ENCODE peak calls at places on chromosomes 16 and 17, in four cellular contexts. K is A549, W is NB4, P is suprapubic skin. C is an unnamed sample.

GRCh38 chr17:50355701-50356341 is 9.9 kb downstream of the XYLT2 start:
- DNase-seq in K (no peak), W (no peak), P (peak), C (no peak)

GRCh38 chr16:81810894-81811538 is 31.9 kb downstream of the PLCG2 start:
- DNase-seq in K (no peak), W (no peak), P (no peak), C (no peak)

GRCh38 chr17:8552582-8553320 is 77.8 kb downstream of the MYH10 start:
- DNase-seq in K (no peak), W (no peak), P (no peak), C (no peak)

GRCh38 chr17:64042700-64043485 is 22.5 kb upstream of the ICAM2 start:
- DNase-seq in K (no peak), W (no peak), P (no peak), C (no peak)

GRCh38 chr16:56547120-56547948 is 17.5 kb upstream of the MT4 start:
- DNase-seq in K (no peak), W (peak), P (no peak), C (no peak)

GRCh38 chr16:1497014-1497598 is 3.9 kb downstream of the TELO2 start:
- DNase-seq in K (no peak), W (no peak), P (no peak), C (no peak)

GRCh38 chr17:75317671-75318070 is 28.4 kb upstream of the SLC25A19 start:
- DNase-seq in K (no peak), W (peak), P (no peak), C (no peak)

GRCh38 chr17:66873962-66874361 is 39.0 kb downstream of the CACNG5 start:
- DNase-seq in K (no peak), W (no peak), P (peak), C (no peak)

GRCh38 chr17:57142925-57143324 is 57.9 kb downstream of the AKAP1 start:
- DNase-seq in K (peak), W (no peak), P (no peak), C (no peak)

GRCh38 chr17:21359483-21359840 is 16.7 kb upstream of the KCNJ12 start:
- DNase-seq in K (no peak), W (no peak), P (no peak), C (no peak)

GRCh38 chr17:69325518-69326301 is 1.2 kb downstream of the ABCA5 start:
- DNase-seq in K (no peak), W (no peak), P (no peak), C (no peak)

GRCh38 chr17:32693135-32693897 is 183.6 kb downstream of the MYO1D start:
- DNase-seq in K (no peak), W (no peak), P (no peak), C (no peak)

GRCh38 chr17:41654908-41655607 is 30.7 kb upstream of the KRT17 start:
- DNase-seq in K (no peak), W (no peak), P (no peak), C (no peak)

GRCh38 chr17:58586009-58586408 is 71.6 kb upstream of the MTMR4 start:
- DNase-seq in K (no peak), W (no peak), P (no peak), C (no peak)

DNA sequence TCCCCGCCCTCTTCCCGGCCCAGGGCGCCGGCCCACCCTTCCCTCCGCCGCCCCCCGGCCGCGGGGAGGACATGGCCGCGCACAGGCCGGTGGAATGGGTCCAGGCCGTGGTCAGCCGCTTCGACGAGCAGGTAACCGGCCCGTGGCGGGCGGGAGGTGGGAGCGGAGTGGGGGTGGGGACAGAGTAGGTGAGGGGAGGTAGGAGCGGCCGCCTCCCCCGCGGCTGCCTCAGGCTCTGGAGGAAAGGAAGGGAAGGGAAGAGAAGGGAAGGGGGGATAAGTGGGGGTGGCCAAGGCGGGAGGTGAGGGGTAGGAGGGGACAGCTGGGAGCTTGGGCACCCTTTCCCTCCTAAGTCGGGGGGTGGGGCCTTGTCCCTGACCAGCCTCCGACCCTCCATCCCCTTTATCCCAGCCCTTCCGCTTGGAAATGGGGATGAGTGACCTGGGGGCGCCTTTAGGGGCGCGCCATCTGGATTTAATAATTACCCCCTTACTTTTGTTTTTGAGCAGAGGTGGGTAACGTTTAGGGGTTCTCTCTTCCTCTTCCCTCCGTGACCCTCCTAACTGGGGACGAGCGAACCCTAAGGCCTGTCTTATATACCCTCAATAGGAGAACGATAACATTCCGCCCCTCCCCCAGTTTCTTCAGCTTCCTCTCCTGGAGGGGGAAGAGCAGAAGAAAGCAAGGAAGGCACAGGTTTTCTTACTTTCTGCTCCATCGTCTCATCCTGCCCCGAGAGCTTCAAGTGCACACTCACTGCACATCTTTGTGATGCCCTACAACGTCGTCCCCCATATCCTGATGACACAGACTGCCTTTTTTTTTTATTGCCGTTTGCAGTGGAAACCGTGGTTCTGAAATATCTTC is 695 bp downstream of the NF1 start:
- DNase-seq in K (peak), W (peak), P (peak), C (no peak)
- TF ChIP-seq POLR2A in K (peak), W (no peak), P (no peak), C (peak)

DNA sequence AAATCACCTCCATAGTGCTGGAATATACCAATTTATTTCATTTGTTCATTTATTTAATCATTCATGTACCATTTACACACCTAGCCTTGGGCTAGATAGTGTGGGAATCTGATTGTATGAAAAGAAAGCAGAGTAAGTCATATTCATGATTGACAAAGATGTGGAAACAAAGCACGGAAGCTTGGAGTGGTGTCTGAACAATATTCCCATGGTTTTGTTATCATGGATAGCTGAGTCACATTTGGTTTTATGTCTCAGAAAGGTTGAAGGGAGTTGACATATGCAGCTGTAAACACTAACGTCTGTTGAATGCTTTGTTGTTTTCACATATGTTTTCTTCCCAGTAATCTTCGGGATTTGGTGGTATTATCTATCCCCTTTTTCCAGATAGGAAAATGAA is 76.6 kb downstream of the MAP2K4 start:
- DNase-seq in K (no peak), W (no peak), P (no peak), C (no peak)
- TF ChIP-seq POLR2A in K (no peak), W (no peak), P (no peak), C (no peak)

DNA sequence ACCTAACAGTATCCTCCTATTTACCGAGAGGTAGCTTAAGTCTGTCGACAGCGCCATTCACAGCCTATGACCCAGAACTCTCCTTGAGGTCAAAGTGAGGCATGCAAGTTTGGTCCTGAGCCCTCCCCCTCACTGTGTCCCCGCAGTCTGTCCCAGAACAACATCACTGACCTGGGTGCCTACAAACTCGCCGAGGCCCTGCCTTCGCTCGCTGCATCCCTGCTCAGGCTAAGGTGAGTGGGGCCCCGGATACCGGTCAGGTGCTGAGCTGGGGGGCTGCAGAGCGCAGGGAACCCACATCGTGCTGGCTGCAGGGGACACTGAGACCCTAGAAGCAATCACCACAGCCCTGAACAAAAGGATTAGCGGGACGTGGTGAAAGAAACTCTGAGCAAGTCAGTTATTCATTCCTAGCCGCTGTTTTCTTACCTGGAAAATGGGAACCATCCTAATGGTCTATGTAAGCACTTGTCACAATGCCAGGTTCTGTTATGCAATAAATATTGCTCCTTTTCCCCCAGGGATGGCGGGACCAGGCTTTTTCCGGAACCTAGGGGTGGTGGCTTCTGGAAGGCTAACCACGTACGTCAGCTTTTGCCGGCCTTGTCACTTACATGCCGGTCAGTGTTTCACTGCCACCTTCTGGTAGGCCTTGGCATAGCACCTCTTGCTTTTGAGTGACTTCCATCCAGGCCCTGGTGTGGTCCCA is 23.8 kb downstream of the DEXI start:
- DNase-seq in K (peak), W (peak), P (peak), C (peak)
- TF ChIP-seq POLR2A in K (no peak), W (no peak), P (no peak), C (no peak)

GRCh38 chr17:4902540-4902939 is 358 bp downstream of the CHRNE start:
- DNase-seq in K (no peak), W (no peak), P (no peak), C (no peak)

GRCh38 chr17:4900231-4901107 is 1.1 kb downstream of the C17orf107 start:
- DNase-seq in K (no peak), W (no peak), P (no peak), C (no peak)

GRCh38 chr17:4899341-4900230 is at the start of gene C17orf107:
- DNase-seq in K (no peak), W (peak), P (peak), C (no peak)

GRCh38 chr17:4901648-4902344 is 1.1 kb downstream of the CHRNE start:
- DNase-seq in K (no peak), W (no peak), P (no peak), C (no peak)

GRCh38 chr17:4901108-4901647 is 1.7 kb downstream of the CHRNE start:
- DNase-seq in K (no peak), W (no peak), P (no peak), C (no peak)
- TF ChIP-seq POLR2A in K (no peak), W (no peak), P (no peak), C (no peak)

GRCh38 chr17:30380106-30380420 is 1.3 kb downstream of the CPD start:
- DNase-seq in K (no peak), W (peak), P (no peak), C (no peak)
- TF ChIP-seq POLR2A in K (no peak), W (no peak), P (no peak), C (no peak)

GRCh38 chr17:83200231-83200699 is 120.9 kb downstream of the METRNL start:
- DNase-seq in K (no peak), W (peak), P (peak), C (no peak)

GRCh38 chr17:83199500-83200201 is 120.2 kb downstream of the METRNL start:
- DNase-seq in K (no peak), W (peak), P (peak), C (no peak)

GRCh38 chr17:83201206-83202001 is 122.0 kb downstream of the METRNL start:
- DNase-seq in K (no peak), W (peak), P (peak), C (no peak)

GRCh38 chr17:83202002-83203000 is 122.9 kb downstream of the METRNL start:
- DNase-seq in K (no peak), W (no peak), P (peak), C (no peak)

DNA sequence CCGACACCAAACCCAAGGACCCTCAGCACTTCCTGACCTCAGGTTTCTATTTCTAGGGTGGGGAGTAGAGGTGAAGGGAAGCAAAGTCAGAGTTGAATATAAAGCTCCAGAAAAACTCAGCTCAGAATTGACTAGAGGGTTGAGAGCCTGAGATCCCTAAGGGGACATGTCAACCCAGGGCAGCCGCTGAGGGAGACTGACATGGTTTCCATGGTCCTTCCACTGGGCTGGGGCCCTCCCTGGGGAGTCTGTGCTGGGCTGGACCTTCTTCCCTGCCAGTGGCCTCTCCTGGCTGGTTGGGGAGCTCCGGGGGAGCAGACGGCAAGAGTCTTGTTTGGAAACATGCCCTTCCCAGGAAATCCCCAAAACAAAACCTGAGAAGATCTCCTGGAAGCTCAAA is 121.3 kb downstream of the METRNL start:
- DNase-seq in K (no peak), W (no peak), P (peak), C (no peak)
- TF ChIP-seq POLR2A in K (no peak), W (no peak), P (no peak), C (no peak)

GRCh38 chr17:78683031-78683961 is 98.8 kb downstream of the CYTH1 start:
- DNase-seq in K (no peak), W (no peak), P (no peak), C (no peak)

GRCh38 chr17:78684026-78684425 is 98.0 kb downstream of the CYTH1 start:
- DNase-seq in K (no peak), W (no peak), P (no peak), C (no peak)

GRCh38 chr17:78679495-78680395 is 102.3 kb downstream of the CYTH1 start:
- DNase-seq in K (no peak), W (no peak), P (peak), C (no peak)

GRCh38 chr17:78680436-78680835 is 101.6 kb downstream of the CYTH1 start:
- DNase-seq in K (no peak), W (no peak), P (peak), C (no peak)

DNA sequence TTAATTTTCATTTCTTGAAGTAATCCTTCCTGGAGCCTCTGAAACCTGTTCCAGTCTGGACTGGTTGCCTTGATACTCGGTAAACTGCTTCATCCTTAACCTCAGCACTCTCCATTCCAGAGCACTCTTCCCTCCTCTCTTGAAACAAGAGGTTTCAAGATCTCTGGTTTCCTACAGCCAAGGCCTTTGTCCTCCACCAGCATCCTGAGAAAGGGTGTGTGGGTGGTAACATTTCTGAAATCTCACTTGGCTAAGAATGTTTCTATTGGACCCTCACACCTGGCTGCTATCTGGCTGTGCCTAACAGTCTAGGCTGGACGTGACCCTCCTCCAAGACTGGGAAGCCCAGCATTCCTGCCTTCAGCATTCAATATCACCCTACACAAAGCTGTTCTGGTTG is 99.7 kb downstream of the CYTH1 start:
- DNase-seq in K (no peak), W (no peak), P (no peak), C (no peak)
- TF ChIP-seq POLR2A in K (no peak), W (no peak), P (no peak), C (no peak)

C was measured in H54.